ENCODE peak calls at places on chromosome 12, in nine cellular contexts. I, B, E, U, X, T, W, R and K are unnamed samples.

GRCh38 chr12:132649226-132649945 is 30.8 kb downstream of the P2RX2 start:
- DNase-seq in I (no peak), U (no peak), X (no peak), T (no peak), E (no peak), W (no peak), B (no peak), R (no peak), K (no peak)

GRCh38 chr12:51238037-51238509 is 553 bp upstream of the DAZAP2 start:
- DNase-seq in R (no peak), W (no peak), E (no peak), U (no peak), I (no peak), B (no peak), X (no peak), T (no peak), K (no peak)

GRCh38 chr12:3092770-3093169 is 15.6 kb downstream of the TSPAN9 start:
- DNase-seq in U (no peak), B (no peak), E (no peak), X (no peak), T (no peak), I (no peak), W (no peak), R (no peak), K (no peak)

GRCh38 chr12:106080111-106080732 is 58.5 kb downstream of the NUAK1 start:
- DNase-seq in U (no peak), R (no peak), W (no peak), B (no peak), E (peak), T (no peak), X (no peak), I (no peak), K (no peak)

GRCh38 chr12:109529618-109530300 is 43.5 kb downstream of the MMAB start:
- DNase-seq in T (no peak), R (no peak), E (no peak), W (no peak), U (no peak), I (no peak), X (no peak), B (no peak), K (no peak)

GRCh38 chr12:95107362-95107761 is 33.9 kb upstream of the NR2C1 start:
- DNase-seq in R (no peak), X (no peak), W (no peak), I (no peak), B (no peak), U (no peak), E (no peak), T (no peak), K (no peak)

GRCh38 chr12:125083092-125083491 is 17.9 kb downstream of the AACS start:
- DNase-seq in X (no peak), E (no peak), U (no peak), T (no peak), W (no peak), I (no peak), R (no peak), B (no peak), K (no peak)

GRCh38 chr12:54331461-54331860 is 6.5 kb downstream of the COPZ1 start:
- DNase-seq in I (no peak), X (no peak), E (no peak), U (no peak), B (no peak), T (no peak), W (no peak), R (no peak), K (no peak)

GRCh38 chr12:103043531-103044445 is 86.3 kb downstream of the ASCL1 start:
- DNase-seq in W (no peak), U (no peak), T (no peak), R (no peak), I (no peak), B (no peak), E (no peak), X (peak), K (no peak)

GRCh38 chr12:47838286-47838931 is 18.7 kb upstream of the HDAC7 start:
- DNase-seq in E (peak), I (peak), B (no peak), W (no peak), T (peak), R (no peak), U (peak), X (peak), K (no peak)

GRCh38 chr12:12443482-12443881 is 86.6 kb downstream of the BORCS5 start:
- DNase-seq in X (no peak), U (peak), B (no peak), T (no peak), I (no peak), W (no peak), R (no peak), E (no peak), K (peak)